ENCODE peak calls at places on chromosomes 2 and 18, in nine cellular contexts. One of them, this sample, is unnamed.

GRCh38 chr2:6917071-6917760 is at the start of gene RNF144A:
- DNase-seq in lower leg skin: no peak
- DNase-seq in tibial artery: no peak
- DNase-seq in mesothelial cell of epicardium: peak
- DNase-seq in endothelial cell: peak
- DNase-seq in dorsolateral prefrontal cortex: peak
- DNase-seq in HepG2: no peak
- DNase-seq in neural progenitor cell: peak
- DNase-seq in left lung: peak
- DNase-seq in this sample: no peak

GRCh38 chr2:53098323-53099073 is 669.1 kb upstream of the CHAC2 start:
- DNase-seq in tibial artery: no peak
- DNase-seq in dorsolateral prefrontal cortex: no peak
- DNase-seq in left lung: no peak
- DNase-seq in HepG2: no peak
- DNase-seq in neural progenitor cell: no peak
- DNase-seq in lower leg skin: no peak
- DNase-seq in mesothelial cell of epicardium: no peak
- DNase-seq in endothelial cell: no peak
- DNase-seq in this sample: no peak

GRCh38 chr2:174338626-174339570 is 4.1 kb downstream of the SP9 start:
- DNase-seq in lower leg skin: no peak
- DNase-seq in neural progenitor cell: peak
- DNase-seq in mesothelial cell of epicardium: no peak
- DNase-seq in tibial artery: no peak
- DNase-seq in endothelial cell: no peak
- DNase-seq in HepG2: no peak
- DNase-seq in left lung: no peak
- DNase-seq in dorsolateral prefrontal cortex: no peak
- DNase-seq in this sample: no peak

GRCh38 chr2:16617282-16618266 is 48.1 kb downstream of the CYRIA start:
- DNase-seq in mesothelial cell of epicardium: no peak
- DNase-seq in endothelial cell: peak
- DNase-seq in lower leg skin: peak
- DNase-seq in left lung: no peak
- DNase-seq in neural progenitor cell: peak
- DNase-seq in tibial artery: no peak
- DNase-seq in HepG2: no peak
- DNase-seq in dorsolateral prefrontal cortex: no peak
- DNase-seq in this sample: no peak

GRCh38 chr2:100321181-100321880 is 970 bp downstream of the LONRF2 start:
- DNase-seq in left lung: peak
- DNase-seq in neural progenitor cell: peak
- DNase-seq in dorsolateral prefrontal cortex: peak
- DNase-seq in endothelial cell: peak
- DNase-seq in lower leg skin: no peak
- DNase-seq in mesothelial cell of epicardium: peak
- DNase-seq in HepG2: no peak
- DNase-seq in tibial artery: no peak
- DNase-seq in this sample: no peak

GRCh38 chr2:177724398-177725287 is 332.1 kb downstream of the AGPS start:
- DNase-seq in lower leg skin: peak
- DNase-seq in endothelial cell: peak
- DNase-seq in tibial artery: no peak
- DNase-seq in left lung: no peak
- DNase-seq in HepG2: peak
- DNase-seq in dorsolateral prefrontal cortex: peak
- DNase-seq in mesothelial cell of epicardium: peak
- DNase-seq in neural progenitor cell: peak
- DNase-seq in this sample: peak

GRCh38 chr18:55323051-55323994 is 264.7 kb downstream of the TCF4 start:
- DNase-seq in left lung: no peak
- DNase-seq in lower leg skin: no peak
- DNase-seq in neural progenitor cell: no peak
- DNase-seq in HepG2: no peak
- DNase-seq in endothelial cell: no peak
- DNase-seq in tibial artery: no peak
- DNase-seq in mesothelial cell of epicardium: no peak
- DNase-seq in dorsolateral prefrontal cortex: no peak
- DNase-seq in this sample: no peak

GRCh38 chr2:191501390-191502168 is 176.4 kb upstream of the NABP1 start:
- DNase-seq in left lung: no peak
- DNase-seq in lower leg skin: no peak
- DNase-seq in mesothelial cell of epicardium: no peak
- DNase-seq in neural progenitor cell: no peak
- DNase-seq in tibial artery: no peak
- DNase-seq in HepG2: peak
- DNase-seq in dorsolateral prefrontal cortex: no peak
- DNase-seq in endothelial cell: no peak
- DNase-seq in this sample: no peak

GRCh38 chr2:183164111-183165015 is 40.1 kb downstream of the NUP35 start:
- DNase-seq in lower leg skin: no peak
- DNase-seq in endothelial cell: no peak
- DNase-seq in left lung: no peak
- DNase-seq in mesothelial cell of epicardium: no peak
- DNase-seq in HepG2: no peak
- DNase-seq in dorsolateral prefrontal cortex: no peak
- DNase-seq in neural progenitor cell: no peak
- DNase-seq in tibial artery: no peak
- DNase-seq in this sample: no peak

GRCh38 chr2:55120634-55121359 is 70.5 kb upstream of the RTN4 start:
- DNase-seq in neural progenitor cell: peak
- DNase-seq in endothelial cell: no peak
- DNase-seq in HepG2: no peak
- DNase-seq in mesothelial cell of epicardium: peak
- DNase-seq in left lung: no peak
- DNase-seq in tibial artery: peak
- DNase-seq in lower leg skin: peak
- DNase-seq in dorsolateral prefrontal cortex: peak
- DNase-seq in this sample: no peak

GRCh38 chr2:98731709-98732349 is 897 bp upstream of the MGAT4A start:
- DNase-seq in left lung: no peak
- DNase-seq in endothelial cell: no peak
- DNase-seq in mesothelial cell of epicardium: no peak
- DNase-seq in lower leg skin: no peak
- DNase-seq in tibial artery: no peak
- DNase-seq in dorsolateral prefrontal cortex: no peak
- DNase-seq in HepG2: peak
- DNase-seq in neural progenitor cell: no peak
- DNase-seq in this sample: no peak

GRCh38 chr2:236875906-236876505 is 209.7 kb upstream of the COPS8 start:
- DNase-seq in endothelial cell: no peak
- DNase-seq in left lung: no peak
- DNase-seq in mesothelial cell of epicardium: no peak
- DNase-seq in lower leg skin: peak
- DNase-seq in neural progenitor cell: no peak
- DNase-seq in tibial artery: peak
- DNase-seq in HepG2: no peak
- DNase-seq in dorsolateral prefrontal cortex: no peak
- DNase-seq in this sample: no peak

GRCh38 chr2:38668787-38669479 is 3.0 kb downstream of the GALM start:
- DNase-seq in tibial artery: peak
- DNase-seq in dorsolateral prefrontal cortex: no peak
- DNase-seq in neural progenitor cell: no peak
- DNase-seq in endothelial cell: no peak
- DNase-seq in left lung: no peak
- DNase-seq in lower leg skin: no peak
- DNase-seq in HepG2: no peak
- DNase-seq in mesothelial cell of epicardium: no peak
- DNase-seq in this sample: no peak

GRCh38 chr2:14621114-14621513 is 11.4 kb upstream of the LRATD1 start:
- DNase-seq in mesothelial cell of epicardium: no peak
- DNase-seq in lower leg skin: no peak
- DNase-seq in dorsolateral prefrontal cortex: no peak
- DNase-seq in left lung: no peak
- DNase-seq in neural progenitor cell: no peak
- DNase-seq in HepG2: no peak
- DNase-seq in endothelial cell: no peak
- DNase-seq in tibial artery: no peak
- DNase-seq in this sample: no peak

GRCh38 chr2:236825989-236826510 is 256.4 kb downstream of the ACKR3 start:
- DNase-seq in tibial artery: peak
- DNase-seq in HepG2: no peak
- DNase-seq in endothelial cell: no peak
- DNase-seq in lower leg skin: no peak
- DNase-seq in left lung: no peak
- DNase-seq in mesothelial cell of epicardium: no peak
- DNase-seq in neural progenitor cell: no peak
- DNase-seq in dorsolateral prefrontal cortex: no peak
- DNase-seq in this sample: no peak

GRCh38 chr2:131035112-131035825 is 58.0 kb downstream of the FAM168B start:
- DNase-seq in neural progenitor cell: no peak
- DNase-seq in HepG2: no peak
- DNase-seq in mesothelial cell of epicardium: no peak
- DNase-seq in lower leg skin: peak
- DNase-seq in dorsolateral prefrontal cortex: no peak
- DNase-seq in left lung: peak
- DNase-seq in endothelial cell: no peak
- DNase-seq in tibial artery: no peak
- DNase-seq in this sample: no peak

GRCh38 chr18:11985532-11985931 is 4.2 kb downstream of the IMPA2 start:
- DNase-seq in left lung: peak
- DNase-seq in HepG2: no peak
- DNase-seq in endothelial cell: no peak
- DNase-seq in tibial artery: peak
- DNase-seq in lower leg skin: no peak
- DNase-seq in mesothelial cell of epicardium: no peak
- DNase-seq in dorsolateral prefrontal cortex: no peak
- DNase-seq in neural progenitor cell: no peak
- DNase-seq in this sample: no peak

GRCh38 chr2:118264591-118264990 is 176.3 kb downstream of the INSIG2 start:
- DNase-seq in tibial artery: no peak
- DNase-seq in left lung: no peak
- DNase-seq in endothelial cell: no peak
- DNase-seq in lower leg skin: no peak
- DNase-seq in mesothelial cell of epicardium: no peak
- DNase-seq in dorsolateral prefrontal cortex: no peak
- DNase-seq in HepG2: no peak
- DNase-seq in neural progenitor cell: no peak
- DNase-seq in this sample: no peak

GRCh38 chr2:134722728-134723127 is 3.9 kb upstream of the TMEM163 start:
- DNase-seq in mesothelial cell of epicardium: no peak
- DNase-seq in left lung: no peak
- DNase-seq in lower leg skin: no peak
- DNase-seq in neural progenitor cell: peak
- DNase-seq in dorsolateral prefrontal cortex: no peak
- DNase-seq in HepG2: no peak
- DNase-seq in tibial artery: no peak
- DNase-seq in endothelial cell: peak
- DNase-seq in this sample: no peak
- TF ChIP-seq CTCF in mesothelial cell of epicardium: peak
- TF ChIP-seq CTCF in left lung: no peak
- TF ChIP-seq CTCF in lower leg skin: no peak
- TF ChIP-seq CTCF in neural progenitor cell: peak
- TF ChIP-seq CTCF in dorsolateral prefrontal cortex: no peak
- TF ChIP-seq CTCF in HepG2: peak
- TF ChIP-seq CTCF in tibial artery: no peak
- TF ChIP-seq CTCF in endothelial cell: peak
- TF ChIP-seq CTCF in this sample: peak

DNA sequence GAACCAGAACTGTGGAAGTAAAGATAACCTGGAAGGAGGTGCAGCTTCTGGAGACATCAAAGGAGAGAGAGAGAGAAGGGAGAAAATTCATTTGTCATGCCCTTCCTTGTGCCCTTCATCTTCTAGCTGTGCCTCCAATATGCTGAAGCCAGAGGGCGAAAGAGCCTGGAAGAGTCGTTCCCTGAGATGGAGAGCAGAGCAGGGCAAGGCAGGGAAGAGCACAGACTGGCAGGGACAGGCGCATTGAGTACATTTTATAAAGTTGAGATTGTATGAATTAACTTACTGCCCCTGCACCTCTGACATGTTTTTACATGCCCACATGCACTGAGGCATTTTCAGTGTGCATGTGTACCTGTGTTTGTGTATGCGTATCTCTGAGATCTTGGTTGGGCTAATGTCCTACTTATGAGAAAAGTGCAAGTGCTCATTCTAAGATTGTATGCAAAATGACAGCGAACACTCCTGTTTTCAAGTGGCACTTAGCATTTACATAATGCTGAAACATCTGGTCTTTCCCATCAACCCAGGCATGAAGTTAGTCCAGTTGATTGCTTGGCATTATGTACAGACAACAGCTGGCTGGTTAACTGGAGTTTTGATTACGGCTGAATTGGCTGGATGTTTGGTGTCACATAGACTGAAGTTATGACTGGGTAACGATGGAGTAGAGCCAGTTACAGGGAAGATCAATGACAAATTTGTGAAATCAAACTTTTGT is 23.7 kb upstream of the MMADHC start:
- DNase-seq in HepG2: no peak
- DNase-seq in dorsolateral prefrontal cortex: no peak
- DNase-seq in left lung: no peak
- DNase-seq in neural progenitor cell: peak
- DNase-seq in tibial artery: no peak
- DNase-seq in mesothelial cell of epicardium: no peak
- DNase-seq in endothelial cell: no peak
- DNase-seq in lower leg skin: no peak
- DNase-seq in this sample: no peak
- TF ChIP-seq CTCF in HepG2: peak
- TF ChIP-seq CTCF in dorsolateral prefrontal cortex: no peak
- TF ChIP-seq CTCF in left lung: no peak
- TF ChIP-seq CTCF in neural progenitor cell: peak
- TF ChIP-seq CTCF in tibial artery: no peak
- TF ChIP-seq CTCF in mesothelial cell of epicardium: no peak
- TF ChIP-seq CTCF in endothelial cell: no peak
- TF ChIP-seq CTCF in lower leg skin: no peak
- TF ChIP-seq CTCF in this sample: no peak

DNA sequence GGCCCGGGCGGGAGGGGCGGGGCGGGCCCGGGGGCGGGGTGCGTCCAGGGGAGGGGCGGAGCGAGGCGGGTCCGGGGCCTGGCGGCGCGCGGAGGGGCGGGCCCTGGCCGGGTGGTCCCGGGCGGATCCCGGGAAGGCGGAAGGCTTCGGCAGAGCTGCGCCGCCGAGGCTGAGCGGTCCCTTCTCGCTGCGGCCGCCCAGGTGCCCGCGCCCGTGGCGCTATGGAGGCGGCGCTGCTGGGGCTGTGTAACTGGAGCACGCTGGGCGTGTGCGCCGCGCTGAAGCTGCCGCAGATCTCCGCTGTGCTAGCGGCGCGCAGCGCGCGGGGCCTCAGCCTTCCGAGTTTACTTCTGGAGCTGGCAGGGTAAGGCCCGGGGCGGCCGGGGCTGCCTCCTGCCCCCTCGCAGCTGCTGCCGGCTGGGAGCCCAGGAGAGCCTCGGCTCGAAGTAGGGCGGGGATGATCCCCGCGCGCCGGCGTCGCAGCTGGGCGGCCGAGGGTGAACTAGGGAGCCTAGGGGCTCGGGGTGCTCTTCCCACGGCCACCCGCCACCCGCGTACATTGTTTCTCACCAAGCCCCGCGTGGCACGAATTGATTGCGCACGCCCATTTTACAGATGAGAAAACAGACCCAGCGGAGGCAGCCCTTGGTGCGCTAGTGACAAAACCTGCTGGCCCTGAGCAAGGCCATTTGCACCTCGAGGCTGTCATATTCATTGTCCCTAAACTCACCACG is at the start of gene SLC66A3:
- DNase-seq in endothelial cell: no peak
- DNase-seq in left lung: peak
- DNase-seq in neural progenitor cell: peak
- DNase-seq in mesothelial cell of epicardium: peak
- DNase-seq in HepG2: peak
- DNase-seq in tibial artery: no peak
- DNase-seq in dorsolateral prefrontal cortex: no peak
- DNase-seq in lower leg skin: peak
- DNase-seq in this sample: peak
- TF ChIP-seq CTCF in endothelial cell: no peak
- TF ChIP-seq CTCF in left lung: no peak
- TF ChIP-seq CTCF in neural progenitor cell: no peak
- TF ChIP-seq CTCF in mesothelial cell of epicardium: no peak
- TF ChIP-seq CTCF in HepG2: peak
- TF ChIP-seq CTCF in tibial artery: no peak
- TF ChIP-seq CTCF in dorsolateral prefrontal cortex: peak
- TF ChIP-seq CTCF in lower leg skin: no peak
- TF ChIP-seq CTCF in this sample: no peak

GRCh38 chr2:189178007-189178406 is 1.6 kb downstream of the COL5A2 start:
- DNase-seq in neural progenitor cell: no peak
- DNase-seq in tibial artery: no peak
- DNase-seq in lower leg skin: no peak
- DNase-seq in left lung: no peak
- DNase-seq in HepG2: no peak
- DNase-seq in dorsolateral prefrontal cortex: no peak
- DNase-seq in mesothelial cell of epicardium: no peak
- DNase-seq in endothelial cell: no peak
- DNase-seq in this sample: no peak
- TF ChIP-seq CTCF in neural progenitor cell: peak
- TF ChIP-seq CTCF in tibial artery: no peak
- TF ChIP-seq CTCF in lower leg skin: no peak
- TF ChIP-seq CTCF in left lung: no peak
- TF ChIP-seq CTCF in HepG2: no peak
- TF ChIP-seq CTCF in dorsolateral prefrontal cortex: no peak
- TF ChIP-seq CTCF in mesothelial cell of epicardium: peak
- TF ChIP-seq CTCF in endothelial cell: peak
- TF ChIP-seq CTCF in this sample: peak